ENCODE peak calls at places on chromosomes 3 and 15, in ten cellular contexts. G, A, R, N, H, M, J, T, U and K are unnamed samples.

GRCh38 chr3:125057186-125057850 is 1.5 kb upstream of the HEG1 start:
- DNase-seq in G (no peak), U (peak), A (peak), J (no peak), R (no peak), H (no peak), M (no peak), T (no peak), N (peak), K (peak)

GRCh38 chr3:173793963-173794362 is 396.4 kb downstream of the NLGN1 start:
- DNase-seq in M (no peak), H (no peak), G (no peak), T (no peak), J (no peak), U (no peak), N (no peak), R (no peak), A (no peak), K (no peak)

GRCh38 chr15:70605606-70606410 is 157.6 kb downstream of the UACA start:
- DNase-seq in M (no peak), H (peak), J (no peak), N (peak), U (peak), R (no peak), T (peak), A (peak), G (no peak), K (no peak)

GRCh38 chr3:66068255-66068654 is 29.5 kb upstream of the MAGI1 start:
- DNase-seq in A (no peak), N (no peak), J (no peak), R (no peak), H (no peak), G (no peak), U (no peak), M (no peak), T (no peak), K (no peak)

GRCh38 chr15:50146661-50147060 is 27.6 kb upstream of the ATP8B4 start:
- DNase-seq in U (no peak), N (no peak), M (no peak), A (no peak), T (no peak), G (no peak), H (no peak), J (no peak), R (no peak), K (no peak)

GRCh38 chr3:65305836-65306235 is 618.0 kb upstream of the ADAMTS9 start:
- DNase-seq in U (no peak), J (no peak), M (no peak), N (no peak), H (no peak), G (no peak), T (no peak), R (no peak), A (no peak), K (no peak)

GRCh38 chr3:186953011-186953487 is 22.7 kb downstream of the ST6GAL1 start:
- DNase-seq in T (no peak), R (no peak), G (no peak), A (peak), U (peak), J (no peak), M (no peak), N (peak), H (no peak), K (no peak)

GRCh38 chr15:39584662-39585393 is 3.9 kb downstream of the THBS1 start:
- DNase-seq in T (no peak), M (no peak), A (no peak), J (no peak), N (peak), H (no peak), R (no peak), G (peak), U (no peak), K (no peak)

GRCh38 chr3:195062866-195063540 is 208.0 kb downstream of the XXYLT1 start:
- DNase-seq in U (no peak), G (no peak), M (no peak), N (no peak), A (no peak), T (no peak), R (no peak), J (no peak), H (peak), K (no peak)

GRCh38 chr3:44893097-44893496 is 18.7 kb downstream of the TGM4 start:
- DNase-seq in G (peak), J (no peak), M (no peak), N (peak), A (no peak), U (peak), R (no peak), T (no peak), H (no peak), K (peak)

GRCh38 chr15:60387321-60387720 is 10.5 kb downstream of the ANXA2 start:
- DNase-seq in N (peak), R (no peak), H (no peak), A (no peak), U (no peak), J (no peak), G (no peak), M (no peak), T (no peak), K (no peak)

GRCh38 chr15:75369897-75370581 is 1.6 kb upstream of the MAN2C1 start:
- DNase-seq in A (no peak), U (no peak), T (no peak), J (no peak), G (no peak), N (no peak), R (no peak), M (no peak), H (no peak), K (no peak)

GRCh38 chr3:126460386-126460785 is 15.3 kb downstream of the ZXDC start:
- DNase-seq in H (no peak), M (no peak), J (no peak), T (no peak), G (no peak), N (no peak), U (no peak), A (no peak), R (no peak), K (no peak)